ENCODE peak calls at places on chromosome 17, in four cellular contexts. I is right lobe of liver, H is heart left ventricle, T is EL. W is an unnamed sample.
A peak's percentile ranks its signal among the peaks of the same experiment; 100 is the strongest.

GRCh38 chr17:76714822-76715461 is 4.2 kb upstream of the MXRA7 start:
- DNase-seq in I (peak; percentile 66), H (peak; percentile 80), T (peak; percentile 61), W (peak; percentile 9)

GRCh38 chr17:73342549-73343167 is 30.9 kb upstream of the CDC42EP4 start:
- DNase-seq in I (no peak), H (no peak), T (peak; percentile 80), W (peak; percentile 47)

GRCh38 chr17:1197379-1197778 is 17.6 kb upstream of the ABR start:
- DNase-seq in I (no peak), H (peak; percentile 54), T (no peak), W (no peak)

GRCh38 chr17:65371702-65372101 is 189.7 kb downstream of the AXIN2 start:
- DNase-seq in I (no peak), H (no peak), T (no peak), W (no peak)

GRCh38 chr17:72714357-72714966 is 378.0 kb downstream of the SLC39A11 start:
- DNase-seq in I (no peak), H (no peak), T (no peak), W (no peak)

GRCh38 chr17:13337171-13337570 is 264.6 kb downstream of the HS3ST3A1 start:
- DNase-seq in I (no peak), H (no peak), T (peak; percentile 11), W (no peak)

GRCh38 chr17:63991611-63992010 is 6.5 kb upstream of the PRR29 start:
- DNase-seq in I (no peak), H (peak; percentile 26), T (no peak), W (no peak)

GRCh38 chr17:55990332-55991006 is 162.8 kb upstream of the ANKFN1 start:
- DNase-seq in I (no peak), H (no peak), T (no peak), W (no peak)

GRCh38 chr17:81040791-81041337 is 5.9 kb downstream of the BAIAP2 start:
- DNase-seq in I (no peak), H (no peak), T (no peak), W (no peak)

GRCh38 chr17:3558603-3559269 is 1.1 kb upstream of the TRPV3 start:
- DNase-seq in I (peak; percentile 54), H (no peak), T (peak; percentile 45), W (peak; percentile 6)

GRCh38 chr17:75922173-75922961 is 17.7 kb upstream of the MRPL38 start:
- DNase-seq in I (no peak), H (no peak), T (no peak), W (no peak)

GRCh38 chr17:74474043-74474792 is 7.8 kb downstream of the CD300A start:
- DNase-seq in I (no peak), H (peak; percentile 52), T (no peak), W (no peak)

GRCh38 chr17:30573603-30574175 is 96.5 kb downstream of the GOSR1 start:
- DNase-seq in I (no peak), H (no peak), T (no peak), W (no peak)

GRCh38 chr17:38915639-38915995 is 9.8 kb upstream of the LASP1NB start:
- DNase-seq in I (no peak), H (no peak), T (no peak), W (no peak)

GRCh38 chr17:66952031-66952524 is 12.4 kb upstream of the CACNG4 start:
- DNase-seq in I (peak; percentile 33), H (no peak), T (peak; percentile 91), W (peak; percentile 94)

GRCh38 chr17:7909080-7909479 is 7.0 kb downstream of the RNF227 start:
- DNase-seq in I (no peak), H (no peak), T (no peak), W (no peak)

GRCh38 chr17:49409066-49409465 is 5.6 kb downstream of the PHB1 start:
- DNase-seq in I (no peak), H (no peak), T (no peak), W (no peak)

GRCh38 chr17:8875957-8876356 is 8.5 kb upstream of the PIK3R6 start:
- DNase-seq in I (no peak), H (no peak), T (peak; percentile 68), W (no peak)

GRCh38 chr17:72116692-72117469 is 3.9 kb upstream of the SOX9 start:
- DNase-seq in I (peak; percentile 41), H (no peak), T (peak; percentile 37), W (no peak)

GRCh38 chr17:73118139-73118538 is 25.7 kb upstream of the SLC39A11 start:
- DNase-seq in I (no peak), H (no peak), T (no peak), W (no peak)

GRCh38 chr17:68709995-68710780 is 109.0 kb upstream of the FAM20A start:
- DNase-seq in I (no peak), H (no peak), T (peak; percentile 83), W (no peak)

GRCh38 chr17:37608369-37609169 is 649 bp downstream of the SYNRG start:
- DNase-seq in I (no peak), H (no peak), T (peak; percentile 63), W (peak; percentile 38)

GRCh38 chr17:79851461-79851817 is 12.2 kb upstream of the CBX4 start:
- DNase-seq in I (no peak), H (no peak), T (no peak), W (no peak)

GRCh38 chr17:76893623-76894358 is 25.6 kb downstream of the MGAT5B start:
- DNase-seq in I (no peak), H (no peak), T (no peak), W (no peak)

GRCh38 chr17:73142763-73143395 is 21.9 kb upstream of the SSTR2 start:
- DNase-seq in I (no peak), H (no peak), T (peak; percentile 57), W (no peak)

GRCh38 chr17:62179525-62180161 is 114.6 kb upstream of the MED13 start:
- DNase-seq in I (no peak), H (no peak), T (peak; percentile 86), W (peak; percentile 47)